ENCODE peak calls at places on chromosome 2, in ten cellular contexts. One of them, this sample, is unnamed.

GRCh38 chr2:18356676-18357075 is 203.8 kb downstream of the RDH14 start:
- DNase-seq in frontal cortex: no peak
- DNase-seq in stomach: no peak
- DNase-seq in H54: no peak
- DNase-seq in stimulated activated naive B cell treated with anti-CD40 and anti-IgM and Interleukin-4, amounts not matched to agents 10 μg/mL and 1 μg/mL and 100 μg/mL, for 72 hours: no peak
- DNase-seq in right cardiac atrium: no peak
- DNase-seq in HS-27A: no peak
- DNase-seq in ACHN: peak
- DNase-seq in amniotic stem cell: no peak
- DNase-seq in cardiac muscle cell: peak
- DNase-seq in this sample: no peak

GRCh38 chr2:47265751-47266231 is 110.7 kb upstream of the STPG4 start:
- DNase-seq in frontal cortex: no peak
- DNase-seq in stomach: no peak
- DNase-seq in H54: no peak
- DNase-seq in stimulated activated naive B cell treated with anti-CD40 and anti-IgM and Interleukin-4, amounts not matched to agents 10 μg/mL and 1 μg/mL and 100 μg/mL, for 72 hours: no peak
- DNase-seq in right cardiac atrium: no peak
- DNase-seq in HS-27A: no peak
- DNase-seq in ACHN: no peak
- DNase-seq in amniotic stem cell: no peak
- DNase-seq in cardiac muscle cell: no peak
- DNase-seq in this sample: no peak

GRCh38 chr2:6986894-6987487 is 69.8 kb downstream of the RNF144A start:
- DNase-seq in frontal cortex: no peak
- DNase-seq in stomach: no peak
- DNase-seq in H54: no peak
- DNase-seq in stimulated activated naive B cell treated with anti-CD40 and anti-IgM and Interleukin-4, amounts not matched to agents 10 μg/mL and 1 μg/mL and 100 μg/mL, for 72 hours: no peak
- DNase-seq in right cardiac atrium: peak
- DNase-seq in HS-27A: no peak
- DNase-seq in ACHN: no peak
- DNase-seq in amniotic stem cell: no peak
- DNase-seq in cardiac muscle cell: peak
- DNase-seq in this sample: no peak

GRCh38 chr2:61948661-61949457 is 43.4 kb downstream of the COMMD1 start:
- DNase-seq in frontal cortex: no peak
- DNase-seq in stomach: no peak
- DNase-seq in H54: no peak
- DNase-seq in stimulated activated naive B cell treated with anti-CD40 and anti-IgM and Interleukin-4, amounts not matched to agents 10 μg/mL and 1 μg/mL and 100 μg/mL, for 72 hours: no peak
- DNase-seq in right cardiac atrium: no peak
- DNase-seq in HS-27A: no peak
- DNase-seq in ACHN: no peak
- DNase-seq in amniotic stem cell: no peak
- DNase-seq in cardiac muscle cell: no peak
- DNase-seq in this sample: no peak

GRCh38 chr2:45382744-45383143 is 228.3 kb downstream of the SRBD1 start:
- DNase-seq in frontal cortex: no peak
- DNase-seq in stomach: no peak
- DNase-seq in H54: no peak
- DNase-seq in stimulated activated naive B cell treated with anti-CD40 and anti-IgM and Interleukin-4, amounts not matched to agents 10 μg/mL and 1 μg/mL and 100 μg/mL, for 72 hours: no peak
- DNase-seq in right cardiac atrium: no peak
- DNase-seq in HS-27A: peak
- DNase-seq in ACHN: no peak
- DNase-seq in amniotic stem cell: no peak
- DNase-seq in cardiac muscle cell: peak
- DNase-seq in this sample: no peak

GRCh38 chr2:217913415-217913814 is 89.4 kb downstream of the TNS1 start:
- DNase-seq in frontal cortex: no peak
- DNase-seq in stomach: no peak
- DNase-seq in H54: no peak
- DNase-seq in stimulated activated naive B cell treated with anti-CD40 and anti-IgM and Interleukin-4, amounts not matched to agents 10 μg/mL and 1 μg/mL and 100 μg/mL, for 72 hours: no peak
- DNase-seq in right cardiac atrium: peak
- DNase-seq in HS-27A: no peak
- DNase-seq in ACHN: no peak
- DNase-seq in amniotic stem cell: no peak
- DNase-seq in cardiac muscle cell: no peak
- DNase-seq in this sample: no peak

GRCh38 chr2:43525506-43525905 is 70.3 kb downstream of the THADA start:
- DNase-seq in frontal cortex: no peak
- DNase-seq in stomach: no peak
- DNase-seq in H54: no peak
- DNase-seq in stimulated activated naive B cell treated with anti-CD40 and anti-IgM and Interleukin-4, amounts not matched to agents 10 μg/mL and 1 μg/mL and 100 μg/mL, for 72 hours: no peak
- DNase-seq in right cardiac atrium: no peak
- DNase-seq in HS-27A: no peak
- DNase-seq in ACHN: no peak
- DNase-seq in amniotic stem cell: no peak
- DNase-seq in cardiac muscle cell: no peak
- DNase-seq in this sample: no peak

GRCh38 chr2:207786956-207787516 is 17.3 kb upstream of the FZD5 start:
- DNase-seq in frontal cortex: no peak
- DNase-seq in stomach: no peak
- DNase-seq in H54: no peak
- DNase-seq in stimulated activated naive B cell treated with anti-CD40 and anti-IgM and Interleukin-4, amounts not matched to agents 10 μg/mL and 1 μg/mL and 100 μg/mL, for 72 hours: no peak
- DNase-seq in right cardiac atrium: no peak
- DNase-seq in HS-27A: no peak
- DNase-seq in ACHN: no peak
- DNase-seq in amniotic stem cell: no peak
- DNase-seq in cardiac muscle cell: no peak
- DNase-seq in this sample: no peak

GRCh38 chr2:84781942-84782716 is 98.8 kb downstream of the TRABD2A start:
- DNase-seq in frontal cortex: no peak
- DNase-seq in stomach: peak
- DNase-seq in H54: no peak
- DNase-seq in stimulated activated naive B cell treated with anti-CD40 and anti-IgM and Interleukin-4, amounts not matched to agents 10 μg/mL and 1 μg/mL and 100 μg/mL, for 72 hours: peak
- DNase-seq in right cardiac atrium: no peak
- DNase-seq in HS-27A: peak
- DNase-seq in ACHN: no peak
- DNase-seq in amniotic stem cell: no peak
- DNase-seq in cardiac muscle cell: no peak
- DNase-seq in this sample: no peak

GRCh38 chr2:46051103-46051502 is 246.1 kb upstream of the EPAS1 start:
- DNase-seq in frontal cortex: no peak
- DNase-seq in stomach: no peak
- DNase-seq in H54: no peak
- DNase-seq in stimulated activated naive B cell treated with anti-CD40 and anti-IgM and Interleukin-4, amounts not matched to agents 10 μg/mL and 1 μg/mL and 100 μg/mL, for 72 hours: no peak
- DNase-seq in right cardiac atrium: no peak
- DNase-seq in HS-27A: no peak
- DNase-seq in ACHN: no peak
- DNase-seq in amniotic stem cell: no peak
- DNase-seq in cardiac muscle cell: no peak
- DNase-seq in this sample: no peak

GRCh38 chr2:232219496-232219870 is 159.1 kb upstream of the ALPP start:
- DNase-seq in frontal cortex: no peak
- DNase-seq in stomach: no peak
- DNase-seq in H54: no peak
- DNase-seq in stimulated activated naive B cell treated with anti-CD40 and anti-IgM and Interleukin-4, amounts not matched to agents 10 μg/mL and 1 μg/mL and 100 μg/mL, for 72 hours: no peak
- DNase-seq in right cardiac atrium: no peak
- DNase-seq in HS-27A: no peak
- DNase-seq in ACHN: no peak
- DNase-seq in amniotic stem cell: no peak
- DNase-seq in cardiac muscle cell: no peak
- DNase-seq in this sample: no peak

GRCh38 chr2:104857262-104858221 is 3.6 kb downstream of the POU3F3 start:
- DNase-seq in frontal cortex: peak
- DNase-seq in stomach: no peak
- DNase-seq in H54: no peak
- DNase-seq in stimulated activated naive B cell treated with anti-CD40 and anti-IgM and Interleukin-4, amounts not matched to agents 10 μg/mL and 1 μg/mL and 100 μg/mL, for 72 hours: no peak
- DNase-seq in right cardiac atrium: no peak
- DNase-seq in HS-27A: no peak
- DNase-seq in ACHN: peak
- DNase-seq in amniotic stem cell: no peak
- DNase-seq in cardiac muscle cell: no peak
- DNase-seq in this sample: no peak

GRCh38 chr2:179277429-179278196 is 13.0 kb upstream of the SESTD1 start:
- DNase-seq in frontal cortex: no peak
- DNase-seq in stomach: no peak
- DNase-seq in H54: no peak
- DNase-seq in stimulated activated naive B cell treated with anti-CD40 and anti-IgM and Interleukin-4, amounts not matched to agents 10 μg/mL and 1 μg/mL and 100 μg/mL, for 72 hours: no peak
- DNase-seq in right cardiac atrium: no peak
- DNase-seq in HS-27A: no peak
- DNase-seq in ACHN: no peak
- DNase-seq in amniotic stem cell: no peak
- DNase-seq in cardiac muscle cell: no peak
- DNase-seq in this sample: no peak

GRCh38 chr2:189022002-189022401 is 47.8 kb downstream of the COL3A1 start:
- DNase-seq in frontal cortex: no peak
- DNase-seq in stomach: no peak
- DNase-seq in H54: no peak
- DNase-seq in stimulated activated naive B cell treated with anti-CD40 and anti-IgM and Interleukin-4, amounts not matched to agents 10 μg/mL and 1 μg/mL and 100 μg/mL, for 72 hours: no peak
- DNase-seq in right cardiac atrium: peak
- DNase-seq in HS-27A: no peak
- DNase-seq in ACHN: no peak
- DNase-seq in amniotic stem cell: peak
- DNase-seq in cardiac muscle cell: peak
- DNase-seq in this sample: no peak

GRCh38 chr2:219448776-219449476 is 14.3 kb downstream of the SPEG start:
- DNase-seq in frontal cortex: no peak
- DNase-seq in stomach: no peak
- DNase-seq in H54: no peak
- DNase-seq in stimulated activated naive B cell treated with anti-CD40 and anti-IgM and Interleukin-4, amounts not matched to agents 10 μg/mL and 1 μg/mL and 100 μg/mL, for 72 hours: no peak
- DNase-seq in right cardiac atrium: no peak
- DNase-seq in HS-27A: no peak
- DNase-seq in ACHN: no peak
- DNase-seq in amniotic stem cell: no peak
- DNase-seq in cardiac muscle cell: no peak
- DNase-seq in this sample: no peak

GRCh38 chr2:72945450-72946019 is 28.2 kb downstream of the EMX1 start:
- DNase-seq in frontal cortex: no peak
- DNase-seq in stomach: no peak
- DNase-seq in H54: no peak
- DNase-seq in stimulated activated naive B cell treated with anti-CD40 and anti-IgM and Interleukin-4, amounts not matched to agents 10 μg/mL and 1 μg/mL and 100 μg/mL, for 72 hours: no peak
- DNase-seq in right cardiac atrium: no peak
- DNase-seq in HS-27A: no peak
- DNase-seq in ACHN: no peak
- DNase-seq in amniotic stem cell: no peak
- DNase-seq in cardiac muscle cell: no peak
- DNase-seq in this sample: no peak

This sample was measured in left ventricle myocardium inferior.